ENCODE peak calls at places on chromosomes 16 and 17, in five cellular contexts. X, F, U, J and T are unnamed samples.
A peak's percentile ranks its signal among the peaks of the same experiment; 100 is the strongest.

GRCh38 chr16:1401061-1401757 is 13.3 kb downstream of the UNKL start:
- DNase-seq in X (no peak), F (no peak), U (peak; percentile 27), J (no peak), T (no peak)

GRCh38 chr16:47719713-47720112 is 258.6 kb downstream of the PHKB start:
- DNase-seq in X (no peak), F (no peak), U (no peak), J (no peak), T (no peak)

GRCh38 chr17:81517009-81517338 is 4.4 kb upstream of the ACTG1 start:
- DNase-seq in X (no peak), F (no peak), U (no peak), J (no peak), T (no peak)

GRCh38 chr16:83248735-83249469 is 558.9 kb upstream of the HSBP1 start:
- DNase-seq in X (no peak), F (no peak), U (no peak), J (no peak), T (no peak)

GRCh38 chr16:66020061-66020460 is 346.4 kb upstream of the CDH5 start:
- DNase-seq in X (no peak), F (no peak), U (no peak), J (peak; percentile 2), T (no peak)

GRCh38 chr17:200604-200985 is 19.1 kb upstream of the DOC2B start:
- DNase-seq in X (no peak), F (no peak), U (no peak), J (no peak), T (no peak)

GRCh38 chr17:35871415-35871814 is 2.7 kb upstream of the HEATR9 start:
- DNase-seq in X (no peak), F (no peak), U (no peak), J (no peak), T (no peak)

GRCh38 chr17:40963838-40964237 is 2.9 kb downstream of the KRT39 start:
- DNase-seq in X (peak; percentile 20), F (peak; percentile 36), U (peak; percentile 19), J (peak; percentile 38), T (peak; percentile 25)

GRCh38 chr17:82304826-82305726 is 12.3 kb downstream of the CD7 start:
- DNase-seq in X (no peak), F (no peak), U (peak; percentile 71), J (no peak), T (no peak)

GRCh38 chr17:34717092-34717491 is 137.7 kb downstream of the TMEM132E start:
- DNase-seq in X (no peak), F (no peak), U (no peak), J (no peak), T (no peak)

GRCh38 chr17:14209215-14209614 is 27.4 kb downstream of the CDRT15 start:
- DNase-seq in X (no peak), F (no peak), U (no peak), J (no peak), T (no peak)

GRCh38 chr17:79160980-79161621 is 86.5 kb downstream of the ENGASE start:
- DNase-seq in X (no peak), F (no peak), U (no peak), J (peak; percentile 21), T (no peak)

GRCh38 chr17:35944151-35944550 is 638 bp upstream of the LYZL6 start:
- DNase-seq in X (no peak), F (no peak), U (no peak), J (no peak), T (no peak)

GRCh38 chr17:29032798-29033197 is 10.1 kb upstream of the PIPOX start:
- DNase-seq in X (no peak), F (no peak), U (no peak), J (no peak), T (no peak)

GRCh38 chr17:64992325-64992802 is 64.2 kb downstream of the GNA13 start:
- DNase-seq in X (peak; percentile 50), F (no peak), U (no peak), J (peak; percentile 100), T (peak; percentile 47)

GRCh38 chr17:9230346-9230745 is 209.0 kb downstream of the NTN1 start:
- DNase-seq in X (peak; percentile 20), F (peak; percentile 52), U (peak; percentile 73), J (no peak), T (peak; percentile 23)

GRCh38 chr16:25097304-25097988 is 14.1 kb upstream of the LCMT1 start:
- DNase-seq in X (peak; percentile 14), F (peak; percentile 7), U (no peak), J (no peak), T (peak; percentile 58)

GRCh38 chr17:39195568-39196160 is 1.8 kb downstream of the CACNB1 start:
- DNase-seq in X (no peak), F (no peak), U (no peak), J (peak; percentile 20), T (no peak)

GRCh38 chr17:37818689-37819088 is 73.8 kb upstream of the HNF1B start:
- DNase-seq in X (no peak), F (no peak), U (no peak), J (peak; percentile 87), T (no peak)

GRCh38 chr17:3318336-3318735 is 20.2 kb upstream of the OR3A1 start:
- DNase-seq in X (no peak), F (no peak), U (no peak), J (peak; percentile 37), T (no peak)
- H3K9ac ChIP-seq in X (no peak overlapping the region), F (no peak overlapping the region), U (no peak overlapping the region), J (no peak overlapping the region), T (no peak overlapping the region)

DNA sequence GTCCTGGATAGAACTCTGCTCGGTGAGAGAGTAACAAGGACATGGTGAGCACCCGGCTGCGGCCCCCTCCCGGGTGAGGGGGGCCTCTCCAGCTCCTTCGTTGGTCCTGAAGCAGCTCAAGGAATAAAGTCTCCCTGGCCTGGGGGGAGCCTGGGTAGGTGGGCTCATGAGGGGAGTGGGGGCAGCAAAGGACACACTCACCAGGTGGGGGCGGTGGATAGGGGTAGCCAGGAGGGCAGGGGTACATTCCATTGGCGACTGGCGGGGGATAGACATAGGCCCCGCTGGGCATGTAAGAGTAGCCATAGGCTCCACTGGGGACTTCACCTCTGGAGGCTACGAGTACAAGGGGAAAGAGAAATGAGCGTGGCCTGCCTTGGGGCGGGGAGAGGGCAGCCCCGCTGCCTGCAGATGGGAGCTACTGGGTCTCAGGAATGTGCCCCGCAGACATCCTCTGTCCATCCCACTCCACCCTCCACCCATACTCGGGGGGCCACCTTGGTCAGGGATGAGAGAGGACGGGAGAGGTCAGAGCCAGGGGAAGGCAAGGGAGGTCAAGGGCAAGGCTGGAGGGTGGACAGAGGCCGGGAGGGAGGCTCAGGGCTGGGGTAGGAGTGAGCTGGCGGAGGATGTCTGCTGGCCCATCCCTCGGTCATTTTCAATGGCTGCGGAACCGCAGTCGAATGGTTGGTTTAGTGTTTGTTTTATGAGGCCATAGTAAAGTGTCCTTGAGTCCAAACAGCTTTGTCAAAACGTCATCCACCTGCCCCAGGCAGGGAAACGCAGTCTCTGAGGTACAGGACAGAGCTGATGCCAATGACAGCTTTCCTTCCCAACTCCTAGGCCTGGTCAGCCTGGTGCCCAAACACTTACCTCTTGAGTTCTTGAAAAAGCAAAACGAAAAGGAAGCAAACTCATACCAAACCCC is 3.7 kb upstream of the UNC13D start:
- DNase-seq in X (no peak), F (no peak), U (no peak), J (no peak), T (no peak)
- H3K4me3 ChIP-seq in X (no peak overlapping the region), F (no peak overlapping the region), U (no peak overlapping the region), J (no peak overlapping the region), T (no peak overlapping the region)

DNA sequence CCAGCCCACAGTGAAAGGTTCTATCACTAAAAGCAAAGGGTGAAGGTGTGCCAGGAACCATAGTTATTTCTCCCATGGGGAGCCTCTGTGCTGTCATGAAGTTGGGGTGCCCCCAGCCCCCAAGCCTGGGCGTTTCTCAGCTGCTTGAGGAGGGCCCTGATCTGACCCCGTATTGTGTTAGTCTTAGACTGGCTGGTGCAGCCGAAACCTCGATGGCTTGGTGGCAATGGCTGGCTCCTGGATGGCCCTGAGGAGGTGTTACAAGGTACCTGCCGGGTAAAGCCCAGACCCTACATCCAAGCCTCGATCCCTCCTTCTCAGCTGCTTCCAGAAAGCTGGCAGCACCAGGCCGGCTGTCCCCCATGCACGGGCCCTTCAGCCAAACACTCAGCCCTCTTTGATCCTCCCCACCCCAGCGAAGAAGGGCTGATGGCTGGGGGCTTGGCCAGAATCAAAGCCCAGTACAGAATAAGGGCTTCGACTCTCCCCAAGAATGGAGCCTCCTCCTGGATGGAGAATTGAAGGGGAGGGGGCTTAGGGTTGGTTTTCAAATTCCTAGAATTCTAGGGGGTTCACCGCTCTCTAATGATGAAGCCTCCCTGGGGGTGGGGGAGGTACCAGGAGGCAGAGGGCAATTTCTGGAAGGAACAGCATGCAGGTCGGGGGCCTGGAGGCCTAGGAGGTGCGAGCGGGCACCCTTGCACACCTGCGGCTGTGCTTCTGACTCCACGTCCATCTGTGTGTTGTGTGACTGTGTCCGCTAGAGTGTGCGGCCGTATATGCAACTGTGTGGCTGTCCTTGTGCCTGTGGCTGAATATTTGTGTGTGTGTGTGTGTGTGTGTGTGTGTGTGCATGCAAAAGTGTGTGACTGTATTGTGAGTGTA is 23.7 kb downstream of the WFDC1 start:
- DNase-seq in X (no peak), F (no peak), U (no peak), J (no peak), T (no peak)
- H3K9ac ChIP-seq in X (no peak overlapping the region), F (no peak overlapping the region), U (no peak overlapping the region), J (no peak overlapping the region), T (no peak overlapping the region)

DNA sequence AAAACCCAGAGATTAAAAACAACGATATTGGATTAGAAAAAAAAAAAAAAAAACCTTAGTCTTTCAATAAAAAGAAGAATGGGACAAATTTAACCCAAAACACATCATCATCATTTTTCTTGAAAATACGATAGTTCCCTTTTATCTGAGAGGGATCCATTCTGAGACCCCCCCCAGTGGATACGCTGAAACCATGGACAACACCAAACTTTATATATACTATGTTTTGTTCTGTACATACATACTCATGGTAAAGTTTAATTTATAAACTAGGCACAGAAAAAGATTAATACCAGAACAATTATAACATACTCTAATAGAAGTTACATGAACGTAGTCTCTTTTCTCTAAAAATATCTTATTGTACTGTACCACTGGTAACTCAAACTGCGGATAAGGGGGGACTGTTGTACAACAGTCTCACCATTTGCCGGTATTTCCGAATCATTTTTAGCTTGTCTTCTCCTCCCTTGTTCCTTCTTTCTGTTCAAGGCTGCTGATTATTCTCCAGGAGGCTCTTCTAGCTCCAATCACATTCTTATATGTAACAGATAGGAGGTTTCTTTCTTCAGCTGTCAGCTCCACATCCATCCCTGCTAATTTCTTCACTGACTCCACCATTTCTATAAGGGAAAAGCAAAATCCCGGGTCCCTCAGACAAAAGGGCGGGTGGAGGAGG is 37.0 kb downstream of the RNF135 start:
- DNase-seq in X (no peak), F (no peak), U (no peak), J (no peak), T (no peak)
- H3K4me3 ChIP-seq in X (peak overlapping the region; percentile 91), F (peak overlapping the region; percentile 91), U (no peak overlapping the region), J (peak overlapping the region; percentile 80), T (peak overlapping the region; percentile 80)